ENCODE peak calls at places on chromosomes 2 and 18, in six cellular contexts. Q is effector memory CD8-positive, alpha-beta T cell; F is CD4-positive, CD25-positive, alpha-beta regulatory T cell; Z is ureter; N is endothelial cell of umbilical vein; S is lung microvascular endothelial cell. R is an unnamed sample.

GRCh38 chr2:74778381-74779371 is 55.3 kb upstream of the HK2 start:
- DNase-seq in Q (no peak), F (no peak), Z (no peak), N (no peak), S (no peak), R (peak; percentile 7)

GRCh38 chr2:25529034-25529433 is 144.3 kb downstream of the DTNB start:
- DNase-seq in Q (no peak), F (no peak), Z (no peak), N (no peak), S (no peak), R (no peak)

GRCh38 chr2:116517936-116518335 is 1296.6 kb upstream of the DDX18 start:
- DNase-seq in Q (no peak), F (no peak), Z (no peak), N (no peak), S (no peak), R (no peak)

GRCh38 chr18:32435631-32436500 is 34.8 kb downstream of the GAREM1 start:
- DNase-seq in Q (no peak), F (no peak), Z (no peak), N (no peak), S (no peak), R (no peak)

GRCh38 chr2:202717598-202718310 is 83.0 kb downstream of the FAM117B start:
- DNase-seq in Q (no peak), F (no peak), Z (no peak), N (no peak), S (no peak), R (no peak)

GRCh38 chr2:71779306-71779855 is 326.0 kb downstream of the DYSF start:
- DNase-seq in Q (no peak), F (no peak), Z (no peak), N (no peak), S (no peak), R (no peak)

GRCh38 chr2:201858781-201859180 is 52.4 kb downstream of the CDK15 start:
- DNase-seq in Q (no peak), F (no peak), Z (peak; percentile 50), N (peak; percentile 58), S (peak; percentile 46), R (no peak)

GRCh38 chr2:72891091-72891818 is 4.0 kb downstream of the SPR start:
- DNase-seq in Q (no peak), F (no peak), Z (no peak), N (no peak), S (peak; percentile 29), R (peak; percentile 16)

GRCh38 chr2:218999881-219000568 is 6.8 kb upstream of the CRYBA2 start:
- DNase-seq in Q (no peak), F (no peak), Z (no peak), N (no peak), S (no peak), R (no peak)

GRCh38 chr2:16546128-16546754 is 119.4 kb downstream of the CYRIA start:
- DNase-seq in Q (no peak), F (peak; percentile 8), Z (no peak), N (peak; percentile 40), S (peak; percentile 64), R (peak; percentile 68)

GRCh38 chr2:159710601-159711180 is 1.6 kb upstream of the MARCHF7 start:
- DNase-seq in Q (no peak), F (no peak), Z (no peak), N (peak; percentile 81), S (peak; percentile 79), R (peak; percentile 41)

GRCh38 chr2:41720298-41720697 is 327.5 kb upstream of the PKDCC start:
- DNase-seq in Q (no peak), F (no peak), Z (no peak), N (no peak), S (no peak), R (no peak)

GRCh38 chr18:49345931-49346696 is 114.3 kb downstream of the DYM start:
- DNase-seq in Q (no peak), F (no peak), Z (no peak), N (no peak), S (no peak), R (no peak)

GRCh38 chr2:3662239-3662638 is 4.2 kb downstream of the ALLC start:
- DNase-seq in Q (no peak), F (no peak), Z (no peak), N (no peak), S (peak; percentile 76), R (no peak)

GRCh38 chr18:22490429-22490846 is 72.7 kb upstream of the CTAGE1 start:
- DNase-seq in Q (no peak), F (no peak), Z (no peak), N (no peak), S (no peak), R (no peak)

GRCh38 chr18:61669320-61669719 is 223.5 kb downstream of the RNF152 start:
- DNase-seq in Q (no peak), F (no peak), Z (no peak), N (no peak), S (no peak), R (no peak)

GRCh38 chr18:8176554-8176953 is 432.7 kb upstream of the RAB12 start:
- DNase-seq in Q (no peak), F (no peak), Z (no peak), N (no peak), S (peak; percentile 40), R (no peak)

GRCh38 chr2:158688722-158689121 is 106.4 kb upstream of the DAPL1 start:
- DNase-seq in Q (no peak), F (no peak), Z (no peak), N (no peak), S (no peak), R (no peak)

GRCh38 chr2:186599186-186599778 is 9.4 kb downstream of the ITGAV start:
- DNase-seq in Q (no peak), F (no peak), Z (no peak), N (peak; percentile 65), S (peak; percentile 66), R (no peak)

GRCh38 chr18:32920796-32921787 is 148.3 kb upstream of the KLHL14 start:
- DNase-seq in Q (no peak), F (no peak), Z (no peak), N (peak; percentile 89), S (peak; percentile 95), R (peak; percentile 90)

GRCh38 chr2:7929276-7929675 is 752.6 kb upstream of the ID2 start:
- DNase-seq in Q (no peak), F (no peak), Z (no peak), N (no peak), S (no peak), R (no peak)

GRCh38 chr2:206696910-206697309 is 21.3 kb downstream of the DYTN start:
- DNase-seq in Q (no peak), F (no peak), Z (no peak), N (no peak), S (no peak), R (no peak)

GRCh38 chr18:47870605-47871004 is 59.9 kb downstream of the SMAD2 start:
- DNase-seq in Q (no peak), F (no peak), Z (no peak), N (peak; percentile 23), S (peak; percentile 14), R (peak; percentile 23)

GRCh38 chr2:236717719-236718118 is 148.1 kb downstream of the ACKR3 start:
- DNase-seq in Q (no peak), F (no peak), Z (no peak), N (no peak), S (no peak), R (no peak)

GRCh38 chr18:48827321-48828200 is 123.2 kb downstream of the SMAD7 start:
- DNase-seq in Q (no peak), F (no peak), Z (peak; percentile 46), N (peak; percentile 70), S (peak; percentile 58), R (no peak)

GRCh38 chr2:35503738-35504160 is 851.8 kb upstream of the CRIM1 start:
- DNase-seq in Q (no peak), F (no peak), Z (no peak), N (peak; percentile 96), S (peak; percentile 88), R (peak; percentile 92)

GRCh38 chr2:190352668-190353536 is 9.5 kb downstream of the INPP1 start:
- DNase-seq in Q (no peak), F (no peak), Z (no peak), N (no peak), S (no peak), R (no peak)

GRCh38 chr2:88967844-88968243 is 276.4 kb downstream of the RPIA start:
- DNase-seq in Q (no peak), F (no peak), Z (no peak), N (no peak), S (peak; percentile 12), R (no peak)

GRCh38 chr2:24491626-24492282 is 700 bp downstream of the NCOA1 start:
- DNase-seq in Q (peak; percentile 62), F (peak; percentile 66), Z (peak; percentile 55), N (peak; percentile 62), S (peak; percentile 57), R (peak; percentile 77)

GRCh38 chr2:230216489-230216888 is 3.3 kb downstream of the SP110 start:
- DNase-seq in Q (no peak), F (no peak), Z (no peak), N (no peak), S (no peak), R (no peak)

GRCh38 chr2:208265371-208265806 is 666 bp upstream of the PIKFYVE start:
- DNase-seq in Q (peak; percentile 44), F (peak; percentile 57), Z (no peak), N (no peak), S (peak; percentile 63), R (peak; percentile 59)

GRCh38 chr2:104658149-104658839 is 195.6 kb upstream of the POU3F3 start:
- DNase-seq in Q (no peak), F (no peak), Z (peak; percentile 48), N (no peak), S (no peak), R (no peak)

GRCh38 chr2:77387324-77387723 is 134.9 kb downstream of the LRRTM4 start:
- DNase-seq in Q (no peak), F (no peak), Z (no peak), N (no peak), S (no peak), R (no peak)

GRCh38 chr2:233131991-233132390 is 71.8 kb downstream of the INPP5D start:
- DNase-seq in Q (no peak), F (no peak), Z (no peak), N (no peak), S (no peak), R (no peak)

GRCh38 chr18:32049393-32050161 is 31.0 kb downstream of the RNF125 start:
- DNase-seq in Q (peak; percentile 6), F (peak; percentile 15), Z (no peak), N (no peak), S (peak; percentile 7), R (no peak)

GRCh38 chr18:10936211-10937053 is 212.9 kb downstream of the PIEZO2 start:
- DNase-seq in Q (no peak), F (no peak), Z (no peak), N (peak; percentile 31), S (no peak), R (peak; percentile 61)

GRCh38 chr2:197804049-197804757 is at the start of gene PLCL1:
- DNase-seq in Q (peak; percentile 78), F (peak; percentile 92), Z (peak; percentile 91), N (peak; percentile 94), S (peak; percentile 88), R (peak; percentile 85)